ENCODE peak calls at places on chromosomes 11 and 22, in four cellular contexts. One of them, this sample, is unnamed.

GRCh38 chr11:25319068-25319467 is 822.2 kb downstream of the LUZP2 start:
- DNase-seq in IMR-90: no peak
- DNase-seq in H9: no peak
- DNase-seq in mesendoderm: no peak
- DNase-seq in this sample: no peak

GRCh38 chr22:31451709-31452571 is 37.7 kb downstream of the EIF4ENIF1 start:
- DNase-seq in IMR-90: peak
- DNase-seq in H9: no peak
- DNase-seq in mesendoderm: peak
- DNase-seq in this sample: no peak

GRCh38 chr11:96567193-96567592 is 177.4 kb downstream of the JRKL start:
- DNase-seq in IMR-90: no peak
- DNase-seq in H9: no peak
- DNase-seq in mesendoderm: peak
- DNase-seq in this sample: no peak

GRCh38 chr22:50399751-50400331 is 56.7 kb downstream of the PPP6R2 start:
- DNase-seq in IMR-90: no peak
- DNase-seq in H9: peak
- DNase-seq in mesendoderm: peak
- DNase-seq in this sample: peak

GRCh38 chr11:109267293-109268095 is 154.5 kb upstream of the C11orf87 start:
- DNase-seq in IMR-90: no peak
- DNase-seq in H9: no peak
- DNase-seq in mesendoderm: peak
- DNase-seq in this sample: no peak

GRCh38 chr11:47162426-47162825 is 14.3 kb downstream of the ARFGAP2 start:
- DNase-seq in IMR-90: no peak
- DNase-seq in H9: no peak
- DNase-seq in mesendoderm: no peak
- DNase-seq in this sample: no peak

GRCh38 chr11:110971110-110971509 is 258.9 kb upstream of the ARHGAP20 start:
- DNase-seq in IMR-90: peak
- DNase-seq in H9: no peak
- DNase-seq in mesendoderm: no peak
- DNase-seq in this sample: no peak

GRCh38 chr22:27866136-27867091 is 52.6 kb downstream of the PITPNB start:
- DNase-seq in IMR-90: peak
- DNase-seq in H9: no peak
- DNase-seq in mesendoderm: no peak
- DNase-seq in this sample: no peak

GRCh38 chr22:41146573-41146972 is 54.2 kb downstream of the EP300 start:
- DNase-seq in IMR-90: no peak
- DNase-seq in H9: no peak
- DNase-seq in mesendoderm: no peak
- DNase-seq in this sample: no peak

GRCh38 chr22:44859641-44860040 is 107.3 kb downstream of the ARHGAP8 start:
- DNase-seq in IMR-90: no peak
- DNase-seq in H9: no peak
- DNase-seq in mesendoderm: no peak
- DNase-seq in this sample: no peak

GRCh38 chr11:46330154-46330886 is 16.9 kb upstream of the DGKZ start:
- DNase-seq in IMR-90: no peak
- DNase-seq in H9: no peak
- DNase-seq in mesendoderm: no peak
- DNase-seq in this sample: no peak

GRCh38 chr11:45774786-45775185 is 30.2 kb upstream of the SLC35C1 start:
- DNase-seq in IMR-90: no peak
- DNase-seq in H9: no peak
- DNase-seq in mesendoderm: no peak
- DNase-seq in this sample: no peak

GRCh38 chr11:38123673-38124072 is 1525.6 kb upstream of the RAG2 start:
- DNase-seq in IMR-90: no peak
- DNase-seq in H9: peak
- DNase-seq in mesendoderm: no peak
- DNase-seq in this sample: no peak

GRCh38 chr11:113048820-113049555 is 87.8 kb downstream of the NCAM1 start:
- DNase-seq in IMR-90: no peak
- DNase-seq in H9: no peak
- DNase-seq in mesendoderm: no peak
- DNase-seq in this sample: no peak

GRCh38 chr11:62193954-62194353 is 3.9 kb downstream of the SCGB1D1 start:
- DNase-seq in IMR-90: no peak
- DNase-seq in H9: peak
- DNase-seq in mesendoderm: peak
- DNase-seq in this sample: peak

GRCh38 chr11:8584096-8584495 is 9.9 kb downstream of the STK33 start:
- DNase-seq in IMR-90: peak
- DNase-seq in H9: no peak
- DNase-seq in mesendoderm: no peak
- DNase-seq in this sample: no peak

GRCh38 chr22:19039796-19040580 is 82.2 kb downstream of the DGCR2 start:
- DNase-seq in IMR-90: no peak
- DNase-seq in H9: peak
- DNase-seq in mesendoderm: no peak
- DNase-seq in this sample: no peak

GRCh38 chr22:17241571-17242310 is 22.5 kb upstream of the ADA2 start:
- DNase-seq in IMR-90: no peak
- DNase-seq in H9: no peak
- DNase-seq in mesendoderm: no peak
- DNase-seq in this sample: no peak
- H3K18ac ChIP-seq in IMR-90: no peak
- H3K18ac ChIP-seq in H9: no peak
- H3K18ac ChIP-seq in mesendoderm: no peak
- H3K18ac ChIP-seq in this sample: peak

GRCh38 chr11:128484172-128484571 is 103.2 kb downstream of the ETS1 start:
- DNase-seq in IMR-90: no peak
- DNase-seq in H9: no peak
- DNase-seq in mesendoderm: peak
- DNase-seq in this sample: no peak

GRCh38 chr11:128481135-128481534 is 106.2 kb downstream of the ETS1 start:
- DNase-seq in IMR-90: peak
- DNase-seq in H9: no peak
- DNase-seq in mesendoderm: no peak
- DNase-seq in this sample: no peak

GRCh38 chr11:128483211-128483788 is 104.1 kb downstream of the ETS1 start:
- DNase-seq in IMR-90: no peak
- DNase-seq in H9: no peak
- DNase-seq in mesendoderm: no peak
- DNase-seq in this sample: no peak

GRCh38 chr11:128482092-128482491 is 105.3 kb downstream of the ETS1 start:
- DNase-seq in IMR-90: no peak
- DNase-seq in H9: no peak
- DNase-seq in mesendoderm: no peak
- DNase-seq in this sample: no peak

DNA sequence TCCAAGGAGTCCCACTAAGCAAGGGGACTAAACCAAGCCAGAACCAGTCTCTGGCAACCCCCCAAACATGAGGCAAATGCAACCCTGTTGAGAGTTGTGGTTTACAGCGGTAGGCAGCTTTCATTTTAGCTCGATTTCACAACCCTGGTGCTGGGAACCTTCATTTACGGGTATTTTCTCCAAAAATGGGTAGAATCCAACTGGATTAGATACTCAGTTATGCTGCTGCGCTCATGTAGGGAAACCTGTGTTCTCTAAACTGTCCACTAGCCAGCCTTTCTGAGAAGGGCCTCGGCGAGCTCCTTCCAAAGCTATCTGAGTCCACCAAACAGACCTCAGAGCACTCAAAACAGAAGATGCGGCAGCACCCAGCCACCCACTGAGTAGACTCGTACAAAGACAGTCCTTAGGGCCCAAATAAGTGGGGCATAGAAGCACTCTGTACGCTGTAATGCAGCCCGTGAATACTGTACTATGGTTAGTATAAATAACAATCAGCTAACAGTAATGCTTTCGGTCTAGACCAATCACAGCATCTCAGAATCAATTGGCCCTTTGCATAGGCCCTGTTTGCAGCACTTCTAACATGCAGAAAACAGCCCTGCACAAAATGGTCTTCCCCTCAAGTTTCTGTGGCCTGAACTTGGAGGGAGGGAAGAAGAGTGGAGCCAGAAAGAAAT is 104.7 kb downstream of the ETS1 start:
- DNase-seq in IMR-90: peak
- DNase-seq in H9: no peak
- DNase-seq in mesendoderm: no peak
- DNase-seq in this sample: no peak
- H3K18ac ChIP-seq in IMR-90: peak
- H3K18ac ChIP-seq in H9: no peak
- H3K18ac ChIP-seq in mesendoderm: no peak
- H3K18ac ChIP-seq in this sample: no peak

GRCh38 chr11:12199231-12199948 is 89.0 kb downstream of the MICAL2 start:
- DNase-seq in IMR-90: no peak
- DNase-seq in H9: no peak
- DNase-seq in mesendoderm: peak
- DNase-seq in this sample: no peak
- H3K18ac ChIP-seq in IMR-90: peak
- H3K18ac ChIP-seq in H9: no peak
- H3K18ac ChIP-seq in mesendoderm: no peak
- H3K18ac ChIP-seq in this sample: peak

GRCh38 chr11:116190206-116190605 is 582.6 kb downstream of the BUD13 start:
- DNase-seq in IMR-90: no peak
- DNase-seq in H9: no peak
- DNase-seq in mesendoderm: no peak
- DNase-seq in this sample: no peak
- H3K18ac ChIP-seq in IMR-90: no peak
- H3K18ac ChIP-seq in H9: no peak
- H3K18ac ChIP-seq in mesendoderm: no peak
- H3K18ac ChIP-seq in this sample: peak

GRCh38 chr11:83855237-83855636 is 569.1 kb upstream of the CCDC90B start:
- DNase-seq in IMR-90: no peak
- DNase-seq in H9: no peak
- DNase-seq in mesendoderm: no peak
- DNase-seq in this sample: no peak
- H3K18ac ChIP-seq in IMR-90: no peak
- H3K18ac ChIP-seq in H9: no peak
- H3K18ac ChIP-seq in mesendoderm: no peak
- H3K18ac ChIP-seq in this sample: no peak

GRCh38 chr22:32618461-32619140 is 144.0 kb downstream of the FBXO7 start:
- DNase-seq in IMR-90: no peak
- DNase-seq in H9: no peak
- DNase-seq in mesendoderm: no peak
- DNase-seq in this sample: no peak

GRCh38 chr22:32617883-32618282 is 143.3 kb downstream of the FBXO7 start:
- DNase-seq in IMR-90: no peak
- DNase-seq in H9: no peak
- DNase-seq in mesendoderm: no peak
- DNase-seq in this sample: no peak

GRCh38 chr22:32621656-32622003 is 147.0 kb downstream of the FBXO7 start:
- DNase-seq in IMR-90: no peak
- DNase-seq in H9: no peak
- DNase-seq in mesendoderm: no peak
- DNase-seq in this sample: no peak

GRCh38 chr22:32620992-32621391 is 146.4 kb downstream of the FBXO7 start:
- DNase-seq in IMR-90: no peak
- DNase-seq in H9: no peak
- DNase-seq in mesendoderm: peak
- DNase-seq in this sample: no peak

DNA sequence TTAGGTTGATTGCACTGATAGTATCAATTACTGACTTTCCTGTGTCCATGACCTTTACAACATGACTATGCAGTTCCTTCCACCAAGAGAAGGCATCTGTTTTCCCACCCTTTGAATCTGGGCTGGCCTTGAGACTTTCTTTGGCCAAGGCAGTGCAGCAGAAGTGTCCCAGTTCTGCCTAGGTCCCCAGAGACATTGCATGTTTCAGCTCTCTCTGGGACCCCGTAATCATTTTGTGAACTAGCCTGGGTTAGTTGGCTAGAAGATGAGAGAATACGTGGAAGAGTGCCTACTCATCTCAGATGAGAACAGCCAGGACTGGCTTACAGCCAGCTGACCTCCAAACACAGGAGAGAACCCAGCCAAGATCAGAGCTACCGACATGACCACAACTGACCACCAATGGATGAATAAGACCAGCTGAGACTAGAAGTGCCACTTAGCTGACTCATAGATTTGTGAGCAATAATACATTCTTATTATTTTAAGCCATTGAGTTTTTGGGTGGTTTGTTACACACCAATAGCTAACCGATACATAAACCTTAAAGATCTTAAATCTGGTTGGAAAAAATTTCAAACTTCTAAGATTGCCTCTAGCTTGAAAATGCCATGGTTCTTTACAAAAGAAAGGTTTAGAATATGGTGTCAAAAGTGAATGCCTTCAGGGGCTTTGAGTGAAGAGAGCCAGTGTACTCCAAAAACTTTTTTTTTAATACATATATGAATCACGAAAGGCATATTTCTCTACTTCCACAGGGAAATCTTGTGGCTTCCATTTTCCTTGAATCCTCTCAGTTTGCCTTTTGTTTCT is 145.2 kb downstream of the FBXO7 start:
- DNase-seq in IMR-90: peak
- DNase-seq in H9: no peak
- DNase-seq in mesendoderm: no peak
- DNase-seq in this sample: no peak
- H3K18ac ChIP-seq in IMR-90: no peak
- H3K18ac ChIP-seq in H9: no peak
- H3K18ac ChIP-seq in mesendoderm: no peak
- H3K18ac ChIP-seq in this sample: no peak

GRCh38 chr11:34638897-34639296 is 18.0 kb downstream of the EHF start:
- DNase-seq in IMR-90: no peak
- DNase-seq in H9: no peak
- DNase-seq in mesendoderm: no peak
- DNase-seq in this sample: no peak
- H3K18ac ChIP-seq in IMR-90: no peak
- H3K18ac ChIP-seq in H9: no peak
- H3K18ac ChIP-seq in mesendoderm: no peak
- H3K18ac ChIP-seq in this sample: no peak

GRCh38 chr11:34441814-34442213 is 3.1 kb downstream of the CAT start:
- DNase-seq in IMR-90: no peak
- DNase-seq in H9: no peak
- DNase-seq in mesendoderm: no peak
- DNase-seq in this sample: no peak

GRCh38 chr11:34447044-34447443 is 8.3 kb downstream of the CAT start:
- DNase-seq in IMR-90: no peak
- DNase-seq in H9: no peak
- DNase-seq in mesendoderm: no peak
- DNase-seq in this sample: no peak

GRCh38 chr11:34446389-34446788 is 7.7 kb downstream of the CAT start:
- DNase-seq in IMR-90: no peak
- DNase-seq in H9: no peak
- DNase-seq in mesendoderm: no peak
- DNase-seq in this sample: no peak

GRCh38 chr11:34439521-34440258 is 956 bp downstream of the CAT start:
- DNase-seq in IMR-90: no peak
- DNase-seq in H9: no peak
- DNase-seq in mesendoderm: no peak
- DNase-seq in this sample: peak

DNA sequence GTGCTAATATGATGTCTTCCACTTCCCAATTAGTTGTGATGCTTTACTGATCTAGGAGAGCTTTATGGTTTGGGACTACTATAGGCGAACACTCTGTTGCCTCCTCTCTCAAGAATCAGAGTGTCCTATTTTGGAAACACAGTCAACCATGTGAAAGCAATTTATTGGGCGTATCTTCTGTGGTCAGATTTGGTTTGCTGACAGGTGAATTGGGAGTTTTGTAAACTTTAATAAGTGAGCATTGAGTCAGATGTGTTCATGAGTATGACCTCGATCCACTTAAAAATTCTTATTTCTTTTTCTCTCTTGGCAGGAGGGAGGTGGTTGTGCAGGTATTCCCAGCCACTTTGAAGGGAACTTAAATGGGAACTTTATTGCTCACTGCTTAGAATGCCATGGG is 4.4 kb downstream of the CAT start:
- DNase-seq in IMR-90: no peak
- DNase-seq in H9: no peak
- DNase-seq in mesendoderm: no peak
- DNase-seq in this sample: no peak
- H3K18ac ChIP-seq in IMR-90: no peak
- H3K18ac ChIP-seq in H9: no peak
- H3K18ac ChIP-seq in mesendoderm: no peak
- H3K18ac ChIP-seq in this sample: no peak

This sample was measured in neuronal stem cell.